ENCODE peak calls at places on chromosomes 16 and 17, in six cellular contexts. One of them, this sample, is unnamed.

GRCh38 chr17:8674344-8675305 is 44.1 kb upstream of the MYH10 start:
- DNase-seq in stomach: no peak
- DNase-seq in PC-3: no peak
- DNase-seq in fibroblast of lung: peak; percentile 48
- DNase-seq in neural crest cell: no peak
- DNase-seq in HFFc6: no peak
- DNase-seq in this sample: no peak

GRCh38 chr16:69106491-69107291 is 1.2 kb downstream of the HAS3 start:
- DNase-seq in stomach: no peak
- DNase-seq in PC-3: no peak
- DNase-seq in fibroblast of lung: no peak
- DNase-seq in neural crest cell: peak; percentile 28
- DNase-seq in HFFc6: no peak
- DNase-seq in this sample: no peak

GRCh38 chr17:75950421-75950820 is 9.6 kb upstream of the FBF1 start:
- DNase-seq in stomach: no peak
- DNase-seq in PC-3: no peak
- DNase-seq in fibroblast of lung: no peak
- DNase-seq in neural crest cell: no peak
- DNase-seq in HFFc6: no peak
- DNase-seq in this sample: no peak

GRCh38 chr17:29251969-29252866 is 5.6 kb downstream of the CRYBA1 start:
- DNase-seq in stomach: no peak
- DNase-seq in PC-3: peak; percentile 36
- DNase-seq in fibroblast of lung: peak; percentile 70
- DNase-seq in neural crest cell: no peak
- DNase-seq in HFFc6: peak; percentile 48
- DNase-seq in this sample: no peak

GRCh38 chr17:17507465-17508011 is 11.3 kb upstream of the RASD1 start:
- DNase-seq in stomach: no peak
- DNase-seq in PC-3: no peak
- DNase-seq in fibroblast of lung: no peak
- DNase-seq in neural crest cell: no peak
- DNase-seq in HFFc6: no peak
- DNase-seq in this sample: no peak

GRCh38 chr17:74671031-74671771 is 41.5 kb downstream of the CD300LF start:
- DNase-seq in stomach: peak; percentile 64
- DNase-seq in PC-3: peak; percentile 63
- DNase-seq in fibroblast of lung: peak; percentile 71
- DNase-seq in neural crest cell: peak; percentile 90
- DNase-seq in HFFc6: no peak
- DNase-seq in this sample: peak; percentile 82

GRCh38 chr16:64478258-64478906 is 643.5 kb downstream of the CDH11 start:
- DNase-seq in stomach: no peak
- DNase-seq in PC-3: peak; percentile 89
- DNase-seq in fibroblast of lung: peak; percentile 67
- DNase-seq in neural crest cell: no peak
- DNase-seq in HFFc6: peak; percentile 41
- DNase-seq in this sample: no peak

GRCh38 chr17:29612404-29613370 is 10.0 kb downstream of the CORO6 start:
- DNase-seq in stomach: no peak
- DNase-seq in PC-3: no peak
- DNase-seq in fibroblast of lung: no peak
- DNase-seq in neural crest cell: no peak
- DNase-seq in HFFc6: no peak
- DNase-seq in this sample: no peak

GRCh38 chr17:7241047-7241733 is 1.1 kb downstream of the GABARAP start:
- DNase-seq in stomach: no peak
- DNase-seq in PC-3: no peak
- DNase-seq in fibroblast of lung: no peak
- DNase-seq in neural crest cell: no peak
- DNase-seq in HFFc6: no peak
- DNase-seq in this sample: no peak

GRCh38 chr16:62853887-62854286 is 817.6 kb upstream of the CDH8 start:
- DNase-seq in stomach: no peak
- DNase-seq in PC-3: no peak
- DNase-seq in fibroblast of lung: no peak
- DNase-seq in neural crest cell: no peak
- DNase-seq in HFFc6: no peak
- DNase-seq in this sample: no peak

GRCh38 chr17:30170415-30170987 is 53.9 kb downstream of the NSRP1 start:
- DNase-seq in stomach: no peak
- DNase-seq in PC-3: peak; percentile 33
- DNase-seq in fibroblast of lung: no peak
- DNase-seq in neural crest cell: no peak
- DNase-seq in HFFc6: no peak
- DNase-seq in this sample: no peak

GRCh38 chr16:8577678-8578304 is 12.5 kb downstream of the TMEM114 start:
- DNase-seq in stomach: no peak
- DNase-seq in PC-3: no peak
- DNase-seq in fibroblast of lung: no peak
- DNase-seq in neural crest cell: no peak
- DNase-seq in HFFc6: no peak
- DNase-seq in this sample: no peak

GRCh38 chr17:55735784-55736405 is 13.2 kb upstream of the TMEM100 start:
- DNase-seq in stomach: no peak
- DNase-seq in PC-3: peak; percentile 66
- DNase-seq in fibroblast of lung: peak; percentile 74
- DNase-seq in neural crest cell: peak; percentile 41
- DNase-seq in HFFc6: peak; percentile 44
- DNase-seq in this sample: peak; percentile 51

GRCh38 chr17:6648181-6648580 is 3.2 kb downstream of the MED31 start:
- DNase-seq in stomach: no peak
- DNase-seq in PC-3: peak; percentile 52
- DNase-seq in fibroblast of lung: no peak
- DNase-seq in neural crest cell: no peak
- DNase-seq in HFFc6: peak; percentile 22
- DNase-seq in this sample: no peak

GRCh38 chr17:65730711-65731169 is 169.3 kb upstream of the AXIN2 start:
- DNase-seq in stomach: no peak
- DNase-seq in PC-3: no peak
- DNase-seq in fibroblast of lung: peak; percentile 52
- DNase-seq in neural crest cell: no peak
- DNase-seq in HFFc6: no peak
- DNase-seq in this sample: no peak

GRCh38 chr16:19595043-19595767 is 39.7 kb downstream of the VPS35L start:
- DNase-seq in stomach: peak; percentile 62
- DNase-seq in PC-3: peak; percentile 76
- DNase-seq in fibroblast of lung: peak; percentile 12
- DNase-seq in neural crest cell: no peak
- DNase-seq in HFFc6: peak; percentile 87
- DNase-seq in this sample: no peak

GRCh38 chr16:88387941-88388627 is 5.3 kb downstream of the ZNF469 start:
- DNase-seq in stomach: peak; percentile 92
- DNase-seq in PC-3: peak; percentile 81
- DNase-seq in fibroblast of lung: peak; percentile 16
- DNase-seq in neural crest cell: no peak
- DNase-seq in HFFc6: no peak
- DNase-seq in this sample: no peak

GRCh38 chr17:34386925-34387550 is 24.0 kb upstream of the CCL1 start:
- DNase-seq in stomach: no peak
- DNase-seq in PC-3: no peak
- DNase-seq in fibroblast of lung: peak; percentile 35
- DNase-seq in neural crest cell: no peak
- DNase-seq in HFFc6: no peak
- DNase-seq in this sample: peak; percentile 26

GRCh38 chr17:57330587-57330986 is 74.3 kb downstream of the MSI2 start:
- DNase-seq in stomach: no peak
- DNase-seq in PC-3: no peak
- DNase-seq in fibroblast of lung: no peak
- DNase-seq in neural crest cell: no peak
- DNase-seq in HFFc6: no peak
- DNase-seq in this sample: no peak

GRCh38 chr16:10080031-10080772 is 102.0 kb downstream of the GRIN2A start:
- DNase-seq in stomach: peak; percentile 70
- DNase-seq in PC-3: peak; percentile 88
- DNase-seq in fibroblast of lung: no peak
- DNase-seq in neural crest cell: no peak
- DNase-seq in HFFc6: peak; percentile 95
- DNase-seq in this sample: no peak

GRCh38 chr17:50955160-50955559 is 89.0 kb upstream of the TOB1 start:
- DNase-seq in stomach: no peak
- DNase-seq in PC-3: no peak
- DNase-seq in fibroblast of lung: no peak
- DNase-seq in neural crest cell: no peak
- DNase-seq in HFFc6: no peak
- DNase-seq in this sample: no peak

GRCh38 chr17:50955667-50956120 is 89.5 kb upstream of the TOB1 start:
- DNase-seq in stomach: no peak
- DNase-seq in PC-3: no peak
- DNase-seq in fibroblast of lung: no peak
- DNase-seq in neural crest cell: no peak
- DNase-seq in HFFc6: no peak
- DNase-seq in this sample: no peak

GRCh38 chr17:50957600-50958575 is 91.7 kb upstream of the TOB1 start:
- DNase-seq in stomach: no peak
- DNase-seq in PC-3: no peak
- DNase-seq in fibroblast of lung: no peak
- DNase-seq in neural crest cell: no peak
- DNase-seq in HFFc6: no peak
- DNase-seq in this sample: no peak

GRCh38 chr17:50956409-50956749 is 90.2 kb upstream of the TOB1 start:
- DNase-seq in stomach: no peak
- DNase-seq in PC-3: no peak
- DNase-seq in fibroblast of lung: no peak
- DNase-seq in neural crest cell: no peak
- DNase-seq in HFFc6: no peak
- DNase-seq in this sample: no peak

GRCh38 chr17:50956750-50957523 is 90.8 kb upstream of the TOB1 start:
- DNase-seq in stomach: peak; percentile 69
- DNase-seq in PC-3: peak; percentile 71
- DNase-seq in fibroblast of lung: peak; percentile 56
- DNase-seq in neural crest cell: peak; percentile 62
- DNase-seq in HFFc6: peak; percentile 37
- DNase-seq in this sample: peak; percentile 76
- TF ChIP-seq CTCF in stomach: peak; percentile 75
- TF ChIP-seq CTCF in PC-3: peak; percentile 96
- TF ChIP-seq CTCF in fibroblast of lung: peak; percentile 55
- TF ChIP-seq CTCF in neural crest cell: peak; percentile 82
- TF ChIP-seq CTCF in HFFc6: peak; percentile 90
- TF ChIP-seq CTCF in this sample: peak; percentile 79

DNA sequence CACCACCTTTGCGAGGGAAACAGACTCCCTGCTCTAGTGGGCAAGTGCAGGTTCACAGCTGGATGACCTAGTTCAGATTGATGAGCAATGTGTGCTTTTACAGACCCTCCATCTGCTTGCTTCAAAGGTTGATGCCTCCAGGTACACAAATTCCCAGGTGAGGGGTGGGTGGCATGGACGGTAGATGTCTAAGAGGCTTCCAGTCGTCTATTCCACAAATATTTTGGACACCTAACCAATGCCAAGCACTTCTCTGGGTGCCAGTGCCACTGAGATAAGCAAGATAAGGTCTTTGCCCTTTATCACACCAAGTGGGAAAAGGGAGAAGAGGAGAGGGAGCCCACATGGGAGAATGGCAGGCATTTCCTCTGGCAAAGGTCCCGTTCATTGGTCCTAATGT is 316.6 kb upstream of the CDH5 start:
- DNase-seq in stomach: no peak
- DNase-seq in PC-3: no peak
- DNase-seq in fibroblast of lung: no peak
- DNase-seq in neural crest cell: no peak
- DNase-seq in HFFc6: no peak
- DNase-seq in this sample: no peak
- TF ChIP-seq CTCF in stomach: no peak
- TF ChIP-seq CTCF in PC-3: no peak
- TF ChIP-seq CTCF in fibroblast of lung: no peak
- TF ChIP-seq CTCF in neural crest cell: no peak
- TF ChIP-seq CTCF in HFFc6: no peak
- TF ChIP-seq CTCF in this sample: no peak

DNA sequence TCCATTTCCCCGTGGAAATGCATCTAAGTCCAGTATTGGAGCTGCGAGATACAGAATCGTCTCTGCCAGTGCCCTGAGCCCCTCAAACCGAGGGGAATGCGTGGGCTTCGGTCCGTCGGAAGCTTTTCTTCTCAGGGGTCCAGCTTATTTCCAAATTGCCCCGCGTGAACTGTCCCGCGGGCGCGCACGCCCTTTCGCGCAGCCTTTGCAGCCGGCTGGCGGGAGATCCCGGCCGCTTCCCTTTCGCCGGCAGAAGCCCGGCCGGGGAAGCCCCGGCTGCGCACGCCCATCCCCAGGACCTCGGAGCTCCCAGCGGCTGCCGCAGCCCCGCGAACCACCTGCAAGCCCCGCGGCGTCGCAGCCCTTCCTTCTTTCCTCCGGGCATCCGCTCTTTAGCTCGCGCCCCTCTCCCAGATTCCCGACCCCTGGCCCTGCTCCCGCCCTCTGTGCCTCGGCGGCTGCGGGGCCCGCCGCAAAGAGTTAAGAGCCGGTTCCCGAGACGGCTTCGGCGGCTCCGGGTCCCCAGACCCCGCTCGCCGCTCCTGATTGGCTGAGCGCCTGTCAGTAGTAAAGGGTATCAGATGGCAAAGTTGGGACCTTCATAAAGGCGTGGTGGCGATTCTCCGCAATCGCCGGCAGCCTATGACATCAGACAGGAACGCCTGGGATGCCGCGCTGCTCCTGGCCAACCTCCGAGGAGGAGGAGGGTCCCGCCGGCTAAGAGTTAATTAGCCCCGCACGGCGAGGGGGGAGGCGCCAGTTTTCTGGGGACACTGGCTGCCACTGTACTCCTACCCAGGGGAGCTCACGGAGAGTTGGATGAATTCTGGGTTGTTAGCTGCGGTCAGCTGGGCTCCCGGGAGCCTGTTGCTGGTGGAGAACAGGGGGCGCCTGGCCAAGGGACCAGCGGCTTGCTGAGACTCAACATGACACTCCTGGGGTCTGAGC is at the start of gene MYOCD:
- DNase-seq in stomach: peak; percentile 27
- DNase-seq in PC-3: no peak
- DNase-seq in fibroblast of lung: no peak
- DNase-seq in neural crest cell: peak; percentile 60
- DNase-seq in HFFc6: peak; percentile 3
- DNase-seq in this sample: peak; percentile 3
- TF ChIP-seq CTCF in stomach: no peak
- TF ChIP-seq CTCF in PC-3: no peak
- TF ChIP-seq CTCF in fibroblast of lung: no peak
- TF ChIP-seq CTCF in neural crest cell: no peak
- TF ChIP-seq CTCF in HFFc6: no peak
- TF ChIP-seq CTCF in this sample: no peak

GRCh38 chr16:90083139-90083538 is 6.0 kb upstream of the PRDM7 start:
- DNase-seq in stomach: no peak
- DNase-seq in PC-3: no peak
- DNase-seq in fibroblast of lung: no peak
- DNase-seq in neural crest cell: no peak
- DNase-seq in HFFc6: no peak
- DNase-seq in this sample: peak; percentile 12

GRCh38 chr16:90081606-90081970 is 4.5 kb upstream of the PRDM7 start:
- DNase-seq in stomach: no peak
- DNase-seq in PC-3: no peak
- DNase-seq in fibroblast of lung: no peak
- DNase-seq in neural crest cell: no peak
- DNase-seq in HFFc6: no peak
- DNase-seq in this sample: no peak

GRCh38 chr16:90077240-90077756 is at the start of gene PRDM7:
- DNase-seq in stomach: peak; percentile 94
- DNase-seq in PC-3: peak; percentile 93
- DNase-seq in fibroblast of lung: peak; percentile 94
- DNase-seq in neural crest cell: peak; percentile 99
- DNase-seq in HFFc6: peak; percentile 67
- DNase-seq in this sample: peak; percentile 98

GRCh38 chr16:90078594-90078895 is 1.4 kb upstream of the PRDM7 start:
- DNase-seq in stomach: no peak
- DNase-seq in PC-3: no peak
- DNase-seq in fibroblast of lung: no peak
- DNase-seq in neural crest cell: no peak
- DNase-seq in HFFc6: no peak
- DNase-seq in this sample: no peak

GRCh38 chr16:90077757-90078593 is 844 bp upstream of the PRDM7 start:
- DNase-seq in stomach: no peak
- DNase-seq in PC-3: peak; percentile 4
- DNase-seq in fibroblast of lung: peak; percentile 42
- DNase-seq in neural crest cell: no peak
- DNase-seq in HFFc6: no peak
- DNase-seq in this sample: peak; percentile 59
- TF ChIP-seq CTCF in stomach: no peak
- TF ChIP-seq CTCF in PC-3: no peak
- TF ChIP-seq CTCF in fibroblast of lung: no peak
- TF ChIP-seq CTCF in neural crest cell: no peak
- TF ChIP-seq CTCF in HFFc6: no peak
- TF ChIP-seq CTCF in this sample: peak; percentile 45